ENCODE peak calls at places on chromosomes 5 and 9, in nine cellular contexts. L, I, C, K, N, A, H, U and O are unnamed samples.

GRCh38 chr9:16318516-16319060 is 551.9 kb downstream of the BNC2 start:
- DNase-seq in U (no peak), H (no peak), I (no peak), C (no peak), N (no peak), A (no peak), K (no peak), L (no peak), O (peak)

GRCh38 chr5:170312666-170313065 is 15.1 kb upstream of the LCP2 start:
- DNase-seq in C (peak), K (no peak), N (no peak), H (peak), L (no peak), I (no peak), U (no peak), A (no peak), O (peak)

GRCh38 chr9:34177906-34178697 is 741 bp upstream of the UBAP1 start:
- DNase-seq in L (no peak), C (no peak), A (no peak), H (no peak), U (no peak), K (no peak), N (no peak), I (no peak), O (no peak)

GRCh38 chr5:84379749-84380148 is 4.9 kb downstream of the EDIL3 start:
- DNase-seq in L (no peak), I (no peak), A (no peak), C (no peak), K (no peak), H (peak), N (no peak), U (no peak), O (no peak)

GRCh38 chr5:756865-757345 is 27.6 kb downstream of the ZDHHC11B start:
- DNase-seq in H (no peak), A (no peak), L (no peak), N (peak), I (no peak), U (no peak), C (no peak), K (no peak), O (no peak)

GRCh38 chr9:83599071-83599470 is 23.9 kb upstream of the IDNK start:
- DNase-seq in U (no peak), I (no peak), N (no peak), L (no peak), A (no peak), K (no peak), H (no peak), C (no peak), O (no peak)

GRCh38 chr9:129610473-129611301 is 10.2 kb downstream of the C9orf50 start:
- DNase-seq in U (peak), A (peak), K (peak), N (peak), C (peak), H (peak), L (peak), I (peak), O (peak)

GRCh38 chr5:112995764-112996618 is 19.4 kb downstream of the DCP2 start:
- DNase-seq in K (peak), A (peak), L (peak), I (peak), N (peak), U (peak), C (peak), H (peak), O (peak)

GRCh38 chr5:149367249-149367971 is 9.6 kb downstream of the PCYOX1L start:
- DNase-seq in K (peak), U (peak), I (peak), A (peak), C (no peak), L (no peak), N (peak), H (peak), O (peak)

GRCh38 chr9:4837126-4837767 is 44.5 kb downstream of the RCL1 start:
- DNase-seq in C (no peak), I (no peak), H (peak), A (no peak), L (no peak), U (no peak), K (no peak), N (no peak), O (no peak)

GRCh38 chr5:176614805-176615478 is 5.0 kb upstream of the GPRIN1 start:
- DNase-seq in H (peak), N (no peak), U (no peak), C (no peak), A (no peak), L (no peak), K (no peak), I (no peak), O (no peak)

GRCh38 chr5:76845890-76846289 is 3.9 kb upstream of the S100Z start:
- DNase-seq in H (no peak), K (no peak), L (no peak), C (no peak), I (no peak), N (no peak), U (no peak), A (no peak), O (no peak)

GRCh38 chr5:132883261-132883834 is 9.9 kb downstream of the LEAP2 start:
- DNase-seq in K (peak), N (peak), C (no peak), H (peak), A (peak), I (peak), L (peak), U (no peak), O (peak)

GRCh38 chr5:150142800-150143724 is 12.6 kb downstream of the PDGFRB start:
- DNase-seq in I (no peak), U (no peak), K (peak), N (peak), L (no peak), C (no peak), H (peak), A (no peak), O (peak)